ENCODE peak calls at places on chromosomes 2 and 18, in ten cellular contexts. Q, L, P, J, Z, V, C, D, O and B are unnamed samples.

GRCh38 chr2:100755441-100755840 is 64.5 kb upstream of the NPAS2 start:
- DNase-seq in P (peak; percentile 48), Z (no peak), L (no peak), J (no peak), D (no peak), C (no peak), O (no peak), V (no peak), Q (no peak), B (no peak)

GRCh38 chr2:105299290-105299689 is 30.2 kb downstream of the TGFBRAP1 start:
- DNase-seq in Q (no peak), L (no peak), Z (no peak), O (no peak), V (no peak), D (no peak), C (no peak), P (no peak), J (no peak), B (no peak)

GRCh38 chr18:37414816-37415215 is 150.8 kb downstream of the CELF4 start:
- DNase-seq in C (no peak), Q (no peak), Z (no peak), V (no peak), O (no peak), J (no peak), D (no peak), L (no peak), P (no peak), B (no peak)

GRCh38 chr2:111072220-111072871 is 48.4 kb upstream of the BCL2L11 start:
- DNase-seq in D (no peak), O (no peak), Z (no peak), Q (peak; percentile 90), J (no peak), C (no peak), V (peak; percentile 47), L (no peak), P (peak; percentile 89), B (no peak)

GRCh38 chr18:6219116-6219717 is 195.5 kb downstream of the L3MBTL4 start:
- DNase-seq in Q (peak; percentile 64), Z (peak; percentile 44), O (peak; percentile 20), D (peak; percentile 21), L (no peak), P (peak; percentile 9), C (peak; percentile 4), V (peak; percentile 16), J (peak; percentile 15), B (no peak)

GRCh38 chr2:3039188-3040065 is 338.2 kb downstream of the EIPR1 start:
- DNase-seq in J (no peak), Z (no peak), L (no peak), P (no peak), Q (no peak), D (no peak), V (no peak), O (no peak), C (no peak), B (no peak)

GRCh38 chr2:240349133-240350005 is 86.1 kb upstream of the GPC1 start:
- DNase-seq in L (no peak), C (no peak), P (no peak), D (no peak), O (no peak), J (no peak), Z (peak; percentile 31), V (no peak), Q (no peak), B (peak; percentile 38)

GRCh38 chr2:65075605-65076344 is 19.6 kb downstream of the CEP68 start:
- DNase-seq in C (no peak), Q (peak; percentile 13), Z (no peak), D (no peak), P (peak; percentile 50), J (peak; percentile 52), O (no peak), V (no peak), L (no peak), B (no peak)

GRCh38 chr18:69845588-69846506 is 101.8 kb downstream of the CD226 start:
- DNase-seq in L (no peak), Q (no peak), J (no peak), V (no peak), Z (peak; percentile 89), O (no peak), C (no peak), D (no peak), P (no peak), B (no peak)

GRCh38 chr2:135826561-135826960 is 10.4 kb downstream of the LCT start:
- DNase-seq in J (no peak), Q (no peak), C (no peak), L (no peak), D (no peak), O (no peak), V (no peak), Z (no peak), P (no peak), B (no peak)

GRCh38 chr2:120803764-120804335 is 68.2 kb downstream of the GLI2 start:
- DNase-seq in P (peak; percentile 10), O (no peak), C (no peak), D (no peak), J (no peak), Q (no peak), Z (no peak), L (no peak), V (no peak), B (no peak)

GRCh38 chr2:134406311-134406710 is 152.4 kb downstream of the MGAT5 start:
- DNase-seq in O (no peak), Q (no peak), Z (no peak), V (no peak), L (no peak), C (no peak), J (no peak), P (no peak), D (no peak), B (no peak)

GRCh38 chr18:62420513-62421209 is 95.6 kb downstream of the TNFRSF11A start:
- DNase-seq in V (peak; percentile 41), Z (no peak), D (peak; percentile 33), Q (peak; percentile 61), L (no peak), P (peak; percentile 30), C (peak; percentile 54), J (no peak), O (no peak), B (peak; percentile 63)

GRCh38 chr2:203225423-203226039 is 13.3 kb upstream of the CYP20A1 start:
- DNase-seq in Q (peak; percentile 45), L (no peak), Z (peak; percentile 27), O (no peak), V (no peak), D (no peak), J (no peak), C (no peak), P (no peak), B (no peak)

GRCh38 chr2:11224887-11225286 is 69.6 kb downstream of the SLC66A3 start:
- DNase-seq in C (no peak), O (no peak), V (no peak), L (no peak), P (no peak), D (no peak), J (no peak), Q (no peak), Z (no peak), B (no peak)